ENCODE peak calls at places on chromosome 9, in eight cellular contexts. One of them, this sample, is unnamed.

GRCh38 chr9:61669352-61669751 is 479.5 kb downstream of the SPATA31A7 start:
- DNase-seq in activated naive CD4-positive, alpha-beta T cell treated with anti-CD3 and anti-CD28 coated beads for 36 hours: no peak
- DNase-seq in left cardiac atrium: no peak
- DNase-seq in stimulated activated CD8-positive, alpha-beta memory T cell treated with anti-CD3 and anti-CD28 coated beads, Interleukin-2, amount 100 ng/mL, for 1 hour: no peak
- DNase-seq in KBM-7: no peak
- DNase-seq in T47D: no peak
- DNase-seq in GM13977: no peak
- DNase-seq in pancreas: no peak
- DNase-seq in this sample: no peak

GRCh38 chr9:135229701-135230385 is 142.4 kb downstream of the OLFM1 start:
- DNase-seq in activated naive CD4-positive, alpha-beta T cell treated with anti-CD3 and anti-CD28 coated beads for 36 hours: no peak
- DNase-seq in left cardiac atrium: no peak
- DNase-seq in stimulated activated CD8-positive, alpha-beta memory T cell treated with anti-CD3 and anti-CD28 coated beads, Interleukin-2, amount 100 ng/mL, for 1 hour: no peak
- DNase-seq in KBM-7: no peak
- DNase-seq in T47D: no peak
- DNase-seq in GM13977: no peak
- DNase-seq in pancreas: no peak
- DNase-seq in this sample: no peak

GRCh38 chr9:33142531-33142930 is 24.6 kb downstream of the B4GALT1 start:
- DNase-seq in activated naive CD4-positive, alpha-beta T cell treated with anti-CD3 and anti-CD28 coated beads for 36 hours: no peak
- DNase-seq in left cardiac atrium: no peak
- DNase-seq in stimulated activated CD8-positive, alpha-beta memory T cell treated with anti-CD3 and anti-CD28 coated beads, Interleukin-2, amount 100 ng/mL, for 1 hour: no peak
- DNase-seq in KBM-7: no peak
- DNase-seq in T47D: no peak
- DNase-seq in GM13977: no peak
- DNase-seq in pancreas: no peak
- DNase-seq in this sample: no peak

GRCh38 chr9:90033030-90033650 is 428.3 kb downstream of the GADD45G start:
- DNase-seq in activated naive CD4-positive, alpha-beta T cell treated with anti-CD3 and anti-CD28 coated beads for 36 hours: no peak
- DNase-seq in left cardiac atrium: no peak
- DNase-seq in stimulated activated CD8-positive, alpha-beta memory T cell treated with anti-CD3 and anti-CD28 coated beads, Interleukin-2, amount 100 ng/mL, for 1 hour: no peak
- DNase-seq in KBM-7: no peak
- DNase-seq in T47D: no peak
- DNase-seq in GM13977: no peak
- DNase-seq in pancreas: no peak
- DNase-seq in this sample: no peak

GRCh38 chr9:132094314-132094791 is 14.7 kb upstream of the MED27 start:
- DNase-seq in activated naive CD4-positive, alpha-beta T cell treated with anti-CD3 and anti-CD28 coated beads for 36 hours: no peak
- DNase-seq in left cardiac atrium: no peak
- DNase-seq in stimulated activated CD8-positive, alpha-beta memory T cell treated with anti-CD3 and anti-CD28 coated beads, Interleukin-2, amount 100 ng/mL, for 1 hour: no peak
- DNase-seq in KBM-7: no peak
- DNase-seq in T47D: no peak
- DNase-seq in GM13977: no peak
- DNase-seq in pancreas: no peak
- DNase-seq in this sample: no peak

GRCh38 chr9:136107953-136108647 is 10.6 kb downstream of the TMEM250 start:
- DNase-seq in activated naive CD4-positive, alpha-beta T cell treated with anti-CD3 and anti-CD28 coated beads for 36 hours: no peak
- DNase-seq in left cardiac atrium: no peak
- DNase-seq in stimulated activated CD8-positive, alpha-beta memory T cell treated with anti-CD3 and anti-CD28 coated beads, Interleukin-2, amount 100 ng/mL, for 1 hour: no peak
- DNase-seq in KBM-7: no peak
- DNase-seq in T47D: peak; percentile 64
- DNase-seq in GM13977: no peak
- DNase-seq in pancreas: no peak
- DNase-seq in this sample: no peak

GRCh38 chr9:137971477-137972138 is 94.0 kb downstream of the CACNA1B start:
- DNase-seq in activated naive CD4-positive, alpha-beta T cell treated with anti-CD3 and anti-CD28 coated beads for 36 hours: no peak
- DNase-seq in left cardiac atrium: no peak
- DNase-seq in stimulated activated CD8-positive, alpha-beta memory T cell treated with anti-CD3 and anti-CD28 coated beads, Interleukin-2, amount 100 ng/mL, for 1 hour: no peak
- DNase-seq in KBM-7: no peak
- DNase-seq in T47D: no peak
- DNase-seq in GM13977: no peak
- DNase-seq in pancreas: no peak
- DNase-seq in this sample: peak; percentile 28

GRCh38 chr9:100352201-100352726 is 478 bp downstream of the TEX10 start:
- DNase-seq in activated naive CD4-positive, alpha-beta T cell treated with anti-CD3 and anti-CD28 coated beads for 36 hours: peak; percentile 40
- DNase-seq in left cardiac atrium: peak; percentile 38
- DNase-seq in stimulated activated CD8-positive, alpha-beta memory T cell treated with anti-CD3 and anti-CD28 coated beads, Interleukin-2, amount 100 ng/mL, for 1 hour: no peak
- DNase-seq in KBM-7: peak; percentile 55
- DNase-seq in T47D: peak; percentile 60
- DNase-seq in GM13977: peak; percentile 50
- DNase-seq in pancreas: no peak
- DNase-seq in this sample: no peak